ENCODE peak calls at places on chromosomes 5 and 9, in seven cellular contexts. I is lower lobe of right lung, U is stomach, R is body of pancreas, D is left ventricle myocardium inferior, Y is lung, Z is uterus. B is an unnamed sample.
A peak's percentile ranks its signal among the peaks of the same experiment; 100 is the strongest.

GRCh38 chr9:114007991-114008666 is 70.0 kb downstream of the AMBP start:
- DNase-seq in D (no peak), U (peak; percentile 17), Z (no peak), R (peak; percentile 9), I (peak; percentile 28), Y (no peak), B (peak; percentile 5)

GRCh38 chr9:99019523-99020331 is 76.0 kb downstream of the COL15A1 start:
- DNase-seq in D (no peak), I (no peak), Z (no peak), Y (no peak), R (no peak), U (no peak), B (no peak)

GRCh38 chr5:55969956-55970355 is 24.8 kb downstream of the IL6ST start:
- DNase-seq in I (no peak), Z (no peak), Y (no peak), D (no peak), U (no peak), R (no peak), B (no peak)

GRCh38 chr9:93955356-93956182 is 414 bp upstream of the BARX1 start:
- DNase-seq in Z (no peak), D (no peak), Y (no peak), R (no peak), I (no peak), U (no peak), B (peak; percentile 46)

GRCh38 chr9:124322618-124323432 is 65.1 kb downstream of the NEK6 start:
- DNase-seq in Z (no peak), I (no peak), R (no peak), D (no peak), Y (no peak), U (no peak), B (peak; percentile 71)

GRCh38 chr5:146409081-146409671 is 38.0 kb upstream of the TCERG1 start:
- DNase-seq in Y (no peak), R (no peak), D (no peak), Z (no peak), U (no peak), I (no peak), B (no peak)

GRCh38 chr9:121473229-121473628 is 26.4 kb downstream of the GGTA1 start:
- DNase-seq in I (no peak), U (no peak), Y (no peak), R (no peak), D (no peak), Z (no peak), B (no peak)

GRCh38 chr9:99264070-99264469 is 42.0 kb downstream of the SEC61B start:
- DNase-seq in R (no peak), Z (no peak), D (no peak), I (no peak), U (no peak), Y (no peak), B (peak; percentile 67)

GRCh38 chr5:73661753-73662152 is 35.8 kb downstream of the ARHGEF28 start:
- DNase-seq in D (no peak), U (no peak), R (no peak), Y (no peak), Z (no peak), I (no peak), B (no peak)

GRCh38 chr5:34585601-34586104 is 70.5 kb upstream of the RAI14 start:
- DNase-seq in U (peak; percentile 61), I (no peak), D (no peak), R (peak; percentile 75), Y (no peak), Z (no peak), B (no peak)

GRCh38 chr9:124261787-124262595 is 4.2 kb downstream of the NEK6 start:
- DNase-seq in Z (no peak), U (no peak), R (no peak), Y (no peak), I (no peak), D (no peak), B (no peak)

GRCh38 chr9:134039386-134040175 is 14.3 kb downstream of the BRD3OS start:
- DNase-seq in D (no peak), U (no peak), I (no peak), Z (no peak), R (no peak), Y (no peak), B (no peak)

GRCh38 chr9:91949946-91950664 is at the start of gene ROR2:
- DNase-seq in Z (peak; percentile 83), Y (peak; percentile 36), R (peak; percentile 53), I (peak; percentile 66), U (peak; percentile 84), D (peak; percentile 67), B (peak; percentile 83)

GRCh38 chr5:92518318-92518913 is 1062.6 kb downstream of the NR2F1-AS1 start:
- DNase-seq in Z (no peak), U (no peak), I (no peak), Y (no peak), D (no peak), R (peak; percentile 14), B (no peak)

GRCh38 chr5:80961376-80962281 is 1.5 kb downstream of the RASGRF2 start:
- DNase-seq in U (no peak), R (no peak), Y (no peak), D (no peak), I (no peak), Z (no peak), B (no peak)

GRCh38 chr9:18477121-18477705 is 3.3 kb downstream of the ADAMTSL1 start:
- DNase-seq in I (no peak), U (no peak), D (no peak), R (no peak), Z (no peak), Y (no peak), B (no peak)
- H3K27ac ChIP-seq in I (no peak overlapping the region), U (peak overlapping the region; percentile 18), D (no peak overlapping the region), R (no peak overlapping the region), Z (peak overlapping the region; percentile 69), Y (no peak overlapping the region), B (no peak overlapping the region)

DNA sequence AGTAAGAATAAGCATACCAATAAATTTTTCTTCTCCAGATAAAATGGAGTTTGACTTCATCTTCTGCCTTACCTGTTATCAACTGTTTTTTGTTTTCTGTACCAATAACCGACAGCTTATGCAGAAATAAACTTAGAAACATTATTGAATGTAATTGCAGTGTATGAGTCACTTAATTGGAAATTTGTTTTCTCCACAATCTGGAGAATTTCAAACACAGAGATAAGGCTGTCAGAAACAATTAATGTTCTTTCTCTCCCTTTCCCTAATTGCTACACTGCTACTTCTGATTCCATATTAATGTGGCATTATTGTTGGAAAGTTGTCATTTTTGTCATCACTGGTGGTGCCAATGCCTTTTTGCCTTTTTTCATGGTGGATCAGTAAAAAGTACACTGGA is 180.3 kb downstream of the SLCO4C1 start:
- DNase-seq in D (no peak), I (no peak), U (no peak), Z (no peak), Y (no peak), R (no peak), B (no peak)
- TF ChIP-seq CTCF in D (no peak), I (no peak), U (no peak), Z (no peak), Y (no peak), R (no peak), B (no peak)

DNA sequence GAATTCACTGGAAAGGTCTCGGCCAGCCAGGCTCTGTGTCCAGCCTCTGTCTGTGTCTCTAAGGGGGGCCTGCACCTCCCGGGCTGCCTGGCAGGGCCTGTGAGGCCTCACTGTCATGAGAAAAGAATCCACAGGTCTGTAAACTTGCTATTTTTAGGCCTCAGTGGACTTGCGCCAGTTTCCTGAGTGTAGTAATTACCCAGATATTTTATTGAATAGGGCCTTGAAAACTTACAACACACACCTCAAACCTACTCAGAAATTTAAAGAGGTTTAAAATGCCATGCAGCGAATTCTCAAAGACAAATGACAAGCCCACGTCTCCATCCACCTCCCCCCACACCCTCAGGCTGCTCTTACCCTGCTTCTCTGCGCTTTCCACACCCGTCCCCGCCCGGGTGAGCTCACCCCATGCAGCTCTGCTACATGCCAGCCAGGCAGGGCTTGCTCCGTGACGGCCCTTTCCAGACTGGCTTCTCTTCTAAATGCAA is 8.8 kb upstream of the TENT4A start:
- DNase-seq in D (peak; percentile 76), Y (peak; percentile 50), Z (peak; percentile 83), U (no peak), R (peak; percentile 58), I (peak; percentile 64), B (no peak)
- H3K27ac ChIP-seq in D (peak overlapping the region; percentile 93), Y (peak overlapping the region; percentile 85), Z (peak overlapping the region; percentile 90), U (peak overlapping the region; percentile 53), R (peak overlapping the region; percentile 57), I (peak overlapping the region; percentile 51), B (no peak overlapping the region)

GRCh38 chr5:65104831-65105230 is 336.1 kb downstream of the CWC27 start:
- DNase-seq in Z (no peak), D (no peak), Y (no peak), R (no peak), U (no peak), I (no peak), B (no peak)

GRCh38 chr5:65103674-65104035 is 334.9 kb downstream of the CWC27 start:
- DNase-seq in Z (peak; percentile 23), R (no peak), U (no peak), I (no peak), Y (no peak), D (no peak), B (no peak)

GRCh38 chr5:65102501-65102825 is 333.7 kb downstream of the CWC27 start:
- DNase-seq in U (no peak), Y (no peak), Z (no peak), D (no peak), R (no peak), I (no peak), B (no peak)

GRCh38 chr5:65101706-65102105 is 333.0 kb downstream of the CWC27 start:
- DNase-seq in D (no peak), I (no peak), Y (no peak), U (no peak), R (no peak), Z (no peak), B (no peak)

GRCh38 chr5:65102826-65103673 is 334.3 kb downstream of the CWC27 start:
- DNase-seq in I (peak; percentile 82), D (peak; percentile 74), Y (peak; percentile 69), R (peak; percentile 65), Z (peak; percentile 68), U (peak; percentile 56), B (peak; percentile 80)
- TF ChIP-seq CTCF in I (peak; percentile 41), D (peak; percentile 62), Y (no peak), R (no peak), Z (peak; percentile 59), U (no peak), B (peak; percentile 36)

DNA sequence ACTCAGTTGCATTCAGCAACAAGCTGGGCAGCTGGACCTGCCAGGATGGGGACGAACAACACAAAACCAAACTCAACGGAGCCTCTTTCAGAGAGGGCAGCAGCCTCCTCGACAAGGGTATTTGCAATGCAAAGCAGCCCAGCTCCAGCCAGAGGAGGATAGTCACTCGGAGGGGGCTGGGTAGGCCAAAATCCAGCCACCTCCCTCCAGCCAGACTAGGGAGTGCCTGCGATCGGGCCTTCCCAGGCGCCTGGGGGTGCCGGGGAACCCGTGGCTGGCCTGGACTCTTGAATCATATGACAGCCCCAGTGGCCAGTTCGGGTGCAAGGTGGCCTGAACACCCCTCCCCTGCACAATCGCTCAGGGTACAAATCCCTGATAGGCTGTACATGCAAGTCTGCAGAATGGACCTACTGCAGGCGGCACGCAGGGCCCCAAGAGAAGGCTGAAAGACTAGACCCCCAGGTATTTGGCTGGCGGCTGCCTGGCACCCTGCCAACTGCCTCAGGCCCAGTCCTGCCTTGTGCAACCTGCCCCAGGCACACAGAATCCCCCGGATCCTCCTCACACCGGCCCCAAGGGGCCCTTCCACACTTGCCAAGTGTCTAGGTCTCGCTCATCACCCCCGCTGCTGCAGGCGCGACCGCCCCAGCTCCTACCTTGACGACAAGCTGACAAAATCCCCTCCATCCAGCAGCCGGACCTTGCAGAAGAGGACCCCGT is 1.3 kb downstream of the EEIG1 start:
- DNase-seq in U (peak; percentile 54), Z (peak; percentile 65), R (peak; percentile 68), D (peak; percentile 57), I (no peak), Y (peak; percentile 50), B (no peak)
- H3K27ac ChIP-seq in U (peak overlapping the region; percentile 97), Z (peak overlapping the region; percentile 86), R (peak overlapping the region; percentile 92), D (peak overlapping the region; percentile 95), I (peak overlapping the region; percentile 78), Y (peak overlapping the region; percentile 86), B (peak overlapping the region; percentile 39)

B was measured in WERI-Rb-1.